ENCODE peak calls at places on chromosomes 13 and 19, in eight cellular contexts. Y is AG04450, V is A549, W is PC-9, S is thoracic aorta, N is gastrocnemius medialis, P is upper lobe of left lung, L is cardiac muscle cell. C is an unnamed sample. For H3K9me3, the result is how much of the 10 kb centered on the place peaks cover.

GRCh38 chr13:75050419-75051066 is 431.4 kb downstream of the TBC1D4 start:
- DNase-seq in Y (no peak), N (no peak), P (no peak), V (no peak), S (no peak), L (peak), W (no peak), C (no peak)

GRCh38 chr13:112064222-112064621 is 2.7 kb upstream of the SOX1 start:
- DNase-seq in S (no peak), L (no peak), Y (no peak), W (no peak), V (no peak), N (no peak), P (no peak), C (no peak)

GRCh38 chr19:27691991-27692390 is 1521.0 kb downstream of the UQCRFS1 start:
- DNase-seq in V (no peak), P (no peak), L (no peak), S (no peak), N (no peak), W (no peak), Y (no peak), C (no peak)

GRCh38 chr13:113918981-113919646 is 54.8 kb downstream of the C13orf46 start:
- DNase-seq in S (no peak), W (no peak), Y (no peak), L (no peak), N (no peak), P (peak), V (no peak), C (no peak)

GRCh38 chr19:54207908-54208783 is 7.5 kb downstream of the RPS9 start:
- DNase-seq in S (no peak), W (peak), Y (no peak), V (no peak), P (peak), L (peak), N (peak), C (no peak)

GRCh38 chr19:39514840-39515550 is at the start of gene SELENOV:
- DNase-seq in L (no peak), S (no peak), N (no peak), V (no peak), P (peak), W (no peak), Y (no peak), C (peak)

GRCh38 chr19:35204799-35205732 is 23.5 kb downstream of the FAM187B start:
- DNase-seq in S (no peak), Y (no peak), P (no peak), V (no peak), L (no peak), N (no peak), W (no peak), C (no peak)

GRCh38 chr13:23699271-23699670 is 129.1 kb downstream of the TNFRSF19 start:
- DNase-seq in W (no peak), L (peak), N (no peak), Y (no peak), V (no peak), S (no peak), P (no peak), C (no peak)

GRCh38 chr19:3701200-3701599 is 932 bp upstream of the PIP5K1C start:
- DNase-seq in W (no peak), P (no peak), L (no peak), V (no peak), S (no peak), Y (no peak), N (no peak), C (no peak)

GRCh38 chr13:114096811-114097503 is 35.5 kb downstream of the RASA3 start:
- DNase-seq in W (no peak), N (no peak), V (no peak), P (no peak), Y (no peak), S (no peak), L (no peak), C (peak)

GRCh38 chr13:29125145-29125933 is 305.2 kb downstream of the MTUS2 start:
- DNase-seq in S (no peak), Y (no peak), V (no peak), W (no peak), L (no peak), P (no peak), N (no peak), C (no peak)

GRCh38 chr13:39506559-39507390 is 96.2 kb downstream of the LHFPL6 start:
- DNase-seq in S (no peak), W (no peak), N (no peak), Y (peak), L (no peak), V (no peak), P (no peak), C (no peak)

GRCh38 chr19:35272122-35272715 is 3.5 kb downstream of the USF2 start:
- DNase-seq in W (no peak), Y (no peak), L (no peak), S (no peak), N (no peak), P (no peak), V (no peak), C (no peak)

GRCh38 chr13:42652642-42653415 is 78.9 kb downstream of the TNFSF11 start:
- DNase-seq in S (no peak), W (no peak), V (no peak), P (no peak), L (no peak), N (no peak), Y (no peak), C (no peak)

GRCh38 chr13:41915096-41915495 is 45.8 kb downstream of the VWA8 start:
- DNase-seq in Y (no peak), L (no peak), P (no peak), W (no peak), S (no peak), N (no peak), V (no peak), C (no peak)

GRCh38 chr13:93147293-93147645 is 79.3 kb upstream of the GPC6 start:
- DNase-seq in S (no peak), P (no peak), N (no peak), V (no peak), Y (no peak), L (no peak), W (no peak), C (no peak)

GRCh38 chr19:6694147-6694815 is 24.3 kb upstream of the TNFSF14 start:
- DNase-seq in L (no peak), Y (no peak), W (no peak), N (no peak), V (no peak), P (no peak), S (no peak), C (no peak)

GRCh38 chr19:4012092-4012974 is 4.8 kb downstream of the PIAS4 start:
- DNase-seq in W (no peak), V (no peak), Y (no peak), S (no peak), P (no peak), L (no peak), N (no peak), C (no peak)

GRCh38 chr19:29372921-29373797 is 152.6 kb upstream of the VSTM2B start:
- DNase-seq in L (no peak), V (no peak), N (no peak), S (no peak), P (no peak), W (no peak), Y (no peak), C (no peak)
- H3K4me3 ChIP-seq in L (no peak), V (no peak), N (no peak), S (no peak), P (no peak), W (no peak), Y (no peak), C (no peak)

GRCh38 chr13:99269627-99270252 is 11.6 kb upstream of the GPR18 start:
- DNase-seq in P (no peak), Y (peak), V (no peak), L (peak), W (no peak), S (no peak), N (no peak), C (no peak)
- TF ChIP-seq CTCF in P (peak), Y (peak), V (peak), L (peak), W (peak), S (peak), N (peak), C (peak)

GRCh38 chr19:57016076-57016475 is 103.7 kb upstream of the USP29 start:
- DNase-seq in V (no peak), P (peak), S (no peak), N (no peak), L (no peak), Y (no peak), W (no peak), C (no peak)

GRCh38 chr19:57010541-57010940 is 109.2 kb upstream of the USP29 start:
- DNase-seq in N (no peak), L (no peak), Y (no peak), W (no peak), V (no peak), S (no peak), P (no peak), C (no peak)

DNA sequence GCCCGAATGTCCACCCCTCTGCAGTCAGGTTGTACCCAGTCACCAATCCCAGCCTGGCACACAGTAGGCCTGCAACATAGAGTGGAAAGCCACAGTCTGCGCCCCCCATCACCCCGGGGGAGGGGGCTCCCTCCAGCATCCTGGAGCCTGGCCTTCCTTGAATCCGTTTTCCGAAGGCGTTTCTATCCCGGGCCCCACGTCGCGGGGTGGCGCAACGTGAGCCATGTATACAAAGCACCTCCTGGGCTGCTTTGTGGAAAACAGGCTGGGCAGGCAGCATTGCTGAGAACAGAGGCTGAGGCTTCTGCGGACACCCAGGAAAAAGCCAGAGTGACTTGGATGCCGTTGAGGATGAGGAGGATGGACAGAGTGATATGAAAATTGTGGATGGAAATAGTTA is 103.3 kb upstream of the USP29 start:
- DNase-seq in W (no peak), L (no peak), P (no peak), V (no peak), Y (no peak), S (no peak), N (no peak), C (no peak)
- H3K9me3 ChIP-seq in W (under half), L (under half), P (under half), V (half or more), Y (half or more), S (under half), N (under half), C (under half)

DNA sequence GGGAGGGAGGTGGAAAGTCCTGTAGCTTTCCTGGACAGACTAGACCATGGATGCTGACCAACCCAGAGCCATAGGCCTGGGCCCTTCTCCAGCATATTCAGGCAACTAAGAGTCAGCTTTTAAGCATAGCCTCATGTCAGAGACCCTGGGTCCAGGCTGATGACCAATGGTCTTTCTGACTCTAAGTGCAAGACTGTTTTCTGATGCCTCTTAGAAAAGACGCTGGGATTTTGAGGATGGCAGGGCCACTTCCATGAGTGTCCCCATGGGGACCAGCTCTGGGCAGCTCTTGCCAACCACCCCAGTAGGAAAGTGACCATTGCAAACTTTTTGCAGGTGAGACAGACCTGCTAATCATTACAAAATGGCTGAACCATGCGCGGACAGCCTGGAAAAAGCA is 135.6 kb upstream of the KL start:
- DNase-seq in S (no peak), L (no peak), Y (no peak), W (no peak), N (no peak), V (no peak), P (no peak), C (no peak)
- H3K4me3 ChIP-seq in S (no peak), L (no peak), Y (no peak), W (no peak), N (no peak), V (no peak), P (no peak), C (no peak)

GRCh38 chr13:90910240-90910639 is 437.2 kb upstream of the MIR17HG start:
- DNase-seq in V (no peak), W (no peak), P (no peak), L (no peak), S (no peak), Y (no peak), N (no peak), C (no peak)

GRCh38 chr13:90912247-90912646 is 435.2 kb upstream of the MIR17HG start:
- DNase-seq in Y (no peak), V (no peak), N (no peak), S (no peak), L (no peak), W (no peak), P (no peak), C (no peak)

GRCh38 chr13:90908792-90909191 is 438.7 kb upstream of the MIR17HG start:
- DNase-seq in N (no peak), V (no peak), Y (no peak), S (no peak), L (no peak), W (no peak), P (no peak), C (no peak)

GRCh38 chr13:90902255-90902654 is 445.2 kb upstream of the MIR17HG start:
- DNase-seq in V (no peak), S (no peak), Y (no peak), N (no peak), P (no peak), W (no peak), L (no peak), C (no peak)

DNA sequence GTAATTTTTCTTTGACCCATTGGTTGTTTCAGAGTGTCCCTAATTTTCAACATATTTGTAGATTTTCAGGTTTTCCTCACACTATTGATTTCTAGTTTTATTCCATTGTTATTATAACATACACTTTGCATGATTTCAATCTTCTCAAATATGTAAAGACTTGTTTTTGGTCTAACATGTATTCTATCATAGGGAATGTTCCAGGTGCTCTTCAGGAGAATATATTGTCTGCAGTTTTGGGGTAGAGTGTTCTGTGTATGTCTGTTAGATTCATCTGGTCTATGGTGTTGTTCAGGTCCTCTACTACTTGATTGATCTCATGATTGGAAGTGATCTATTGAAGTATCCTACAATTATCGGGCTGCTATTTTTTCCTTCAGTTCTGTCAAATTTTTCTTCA is 440.9 kb upstream of the MIR17HG start:
- DNase-seq in W (no peak), L (no peak), N (no peak), S (no peak), Y (no peak), P (no peak), V (no peak), C (no peak)
- TF ChIP-seq CTCF in W (no peak), L (no peak), N (no peak), S (no peak), Y (no peak), P (no peak), V (no peak), C (no peak)

GRCh38 chr19:17952041-17952976 is 14.6 kb upstream of the KCNN1 start:
- DNase-seq in V (no peak), S (no peak), N (no peak), W (no peak), Y (no peak), P (peak), L (no peak), C (peak)
- H3K9me3 ChIP-seq in V (under half), S (under half), N (under half), W (under half), Y (under half), P (under half), L (under half), C (under half)